ENCODE peak calls at places on chromosomes 11 and 22, in four cellular contexts. O is WTC11, C is suprapubic skin, U is choroid plexus epithelial cell. P is an unnamed sample.

GRCh38 chr11:134026655-134027343 is 42.1 kb upstream of the JAM3 start:
- DNase-seq in U (no peak), C (no peak), O (peak), P (no peak)

GRCh38 chr11:13687271-13687670 is 18.8 kb downstream of the FAR1 start:
- DNase-seq in C (no peak), U (peak), O (no peak), P (no peak)

GRCh38 chr11:117189191-117189940 is 9.8 kb upstream of the TAGLN start:
- DNase-seq in C (peak), O (no peak), U (no peak), P (peak)

GRCh38 chr11:43697679-43698078 is 17.1 kb downstream of the HSD17B12 start:
- DNase-seq in C (no peak), O (no peak), U (peak), P (no peak)

GRCh38 chr11:69293819-69294505 is at the start of gene MYEOV:
- DNase-seq in O (peak), C (no peak), U (peak), P (peak)

GRCh38 chr11:83720675-83721074 is 434.5 kb upstream of the CCDC90B start:
- DNase-seq in C (no peak), U (no peak), O (peak), P (no peak)

GRCh38 chr22:17951315-17951714 is 73.0 kb downstream of the MICAL3 start:
- DNase-seq in U (no peak), C (no peak), O (no peak), P (no peak)

GRCh38 chr11:12157241-12157661 is 46.9 kb downstream of the MICAL2 start:
- DNase-seq in C (no peak), U (peak), O (no peak), P (no peak)

GRCh38 chr11:77883775-77884174 is 62.8 kb downstream of the AAMDC start:
- DNase-seq in U (peak), C (no peak), O (no peak), P (no peak)

GRCh38 chr11:112689851-112690250 is 271.4 kb upstream of the NCAM1 start:
- DNase-seq in C (no peak), O (no peak), U (no peak), P (no peak)

GRCh38 chr11:45042560-45042959 is 91.9 kb upstream of the TP53I11 start:
- DNase-seq in U (no peak), O (no peak), C (peak), P (no peak)

GRCh38 chr11:60305906-60306619 is 21.0 kb upstream of the MS4A6E start:
- DNase-seq in C (no peak), O (no peak), U (peak), P (no peak)

DNA sequence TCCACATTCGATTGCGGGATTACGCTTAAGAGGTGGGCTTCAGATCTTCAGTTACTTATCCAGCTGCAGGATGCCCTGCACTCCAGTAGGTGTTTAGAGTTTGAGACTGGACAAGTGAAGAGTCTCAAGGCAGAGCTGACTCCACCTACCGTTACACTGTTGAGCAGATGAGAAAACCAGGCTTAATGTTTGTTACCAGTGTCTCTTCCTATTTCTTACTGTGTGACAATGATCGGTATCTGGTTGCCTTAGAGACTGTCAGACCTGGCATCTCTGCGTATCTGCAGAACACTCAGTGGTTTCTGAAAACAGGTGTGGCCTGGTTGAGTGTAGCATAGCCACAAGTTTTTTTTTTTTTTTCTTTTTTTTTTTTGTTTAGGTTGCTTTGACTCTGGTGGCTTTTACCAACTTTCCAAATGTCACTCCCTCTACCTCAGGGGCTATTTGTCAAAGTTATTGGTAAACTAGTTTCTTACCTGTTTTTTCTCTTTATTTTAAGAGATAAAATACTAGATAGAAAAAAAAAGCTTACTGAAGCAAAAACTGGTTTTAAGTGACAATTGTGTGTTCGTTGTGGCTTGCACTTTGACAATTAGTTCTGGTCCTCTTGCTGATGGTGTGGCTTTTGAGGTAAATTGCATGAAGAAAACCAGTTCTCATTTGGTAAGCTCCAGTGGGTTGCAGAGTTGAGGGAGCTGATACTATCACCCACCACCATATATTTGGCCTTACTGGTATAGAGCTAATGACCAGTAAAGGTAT is 284.8 kb downstream of the ETS1 start:
- DNase-seq in C (no peak), O (no peak), U (no peak), P (no peak)
- TF ChIP-seq CTCF in C (no peak), O (no peak), U (no peak), P (no peak)

DNA sequence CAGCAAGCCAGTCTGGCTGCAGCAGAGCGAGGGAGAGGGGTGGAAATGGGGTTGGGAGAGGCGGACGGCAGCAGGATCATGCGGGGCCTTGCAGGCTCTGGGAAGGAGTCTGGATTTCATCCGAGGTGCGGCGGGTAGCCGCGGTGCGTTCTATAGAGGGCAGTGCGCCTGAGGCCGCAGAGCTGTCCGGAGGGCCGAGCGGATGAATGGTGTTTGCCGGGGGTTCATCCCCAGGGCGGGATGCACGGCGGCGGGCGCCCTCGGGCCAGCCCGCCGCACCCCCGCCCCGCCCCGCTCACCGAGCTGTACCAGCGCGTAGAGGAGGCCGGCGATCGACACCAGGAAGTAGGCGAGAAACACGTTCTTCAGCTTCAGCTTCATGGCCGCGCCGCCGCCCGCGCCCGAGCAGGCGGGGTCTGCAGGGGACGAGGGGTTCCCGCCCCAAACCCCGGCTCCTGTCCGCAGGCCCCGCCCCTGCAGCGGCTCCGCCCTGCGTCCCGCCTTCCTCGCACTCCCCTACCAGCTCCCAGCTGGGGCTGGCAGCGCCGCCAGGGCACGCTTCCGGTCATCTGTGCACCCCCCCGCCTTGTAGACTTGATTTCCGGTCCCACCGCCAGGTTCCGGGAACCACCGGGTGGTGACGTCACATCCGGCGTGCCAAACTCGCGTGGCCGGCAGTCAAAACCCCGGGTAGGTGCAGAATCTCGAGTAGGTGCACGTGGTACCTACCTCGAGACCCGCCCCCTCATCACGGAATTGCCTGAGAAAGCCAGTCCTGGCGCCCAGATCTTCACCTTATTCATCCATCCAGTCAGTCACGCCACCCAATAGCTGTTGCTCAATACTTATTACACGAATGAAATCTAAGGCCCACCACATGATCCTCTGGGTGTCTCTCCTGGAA is at the start of gene B3GAT3:
- DNase-seq in O (peak), C (peak), U (peak), P (peak)
- TF ChIP-seq CTCF in O (no peak), C (no peak), U (no peak), P (no peak)

DNA sequence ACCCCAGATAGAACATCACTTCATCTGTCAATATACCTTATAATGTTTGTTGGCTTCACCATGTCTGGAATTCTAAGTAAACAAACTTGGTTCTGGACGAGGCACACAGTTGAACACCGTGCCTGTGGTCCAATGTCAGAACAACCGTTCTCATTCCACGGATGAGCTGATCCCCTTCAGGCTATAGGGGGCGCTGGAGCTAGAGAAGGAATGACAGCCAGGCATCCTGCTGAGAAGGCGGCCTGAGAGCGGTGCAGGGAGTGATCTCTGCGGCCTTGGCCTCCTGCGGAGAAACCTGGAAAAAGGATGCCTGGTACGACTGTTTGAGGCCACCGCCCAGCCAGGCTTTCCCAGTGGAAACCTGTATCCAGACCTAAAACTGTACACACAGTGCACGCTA is 48.7 kb downstream of the FDX1 start:
- DNase-seq in C (no peak), O (peak), U (peak), P (no peak)
- TF ChIP-seq CTCF in C (no peak), O (peak), U (peak), P (no peak)

DNA sequence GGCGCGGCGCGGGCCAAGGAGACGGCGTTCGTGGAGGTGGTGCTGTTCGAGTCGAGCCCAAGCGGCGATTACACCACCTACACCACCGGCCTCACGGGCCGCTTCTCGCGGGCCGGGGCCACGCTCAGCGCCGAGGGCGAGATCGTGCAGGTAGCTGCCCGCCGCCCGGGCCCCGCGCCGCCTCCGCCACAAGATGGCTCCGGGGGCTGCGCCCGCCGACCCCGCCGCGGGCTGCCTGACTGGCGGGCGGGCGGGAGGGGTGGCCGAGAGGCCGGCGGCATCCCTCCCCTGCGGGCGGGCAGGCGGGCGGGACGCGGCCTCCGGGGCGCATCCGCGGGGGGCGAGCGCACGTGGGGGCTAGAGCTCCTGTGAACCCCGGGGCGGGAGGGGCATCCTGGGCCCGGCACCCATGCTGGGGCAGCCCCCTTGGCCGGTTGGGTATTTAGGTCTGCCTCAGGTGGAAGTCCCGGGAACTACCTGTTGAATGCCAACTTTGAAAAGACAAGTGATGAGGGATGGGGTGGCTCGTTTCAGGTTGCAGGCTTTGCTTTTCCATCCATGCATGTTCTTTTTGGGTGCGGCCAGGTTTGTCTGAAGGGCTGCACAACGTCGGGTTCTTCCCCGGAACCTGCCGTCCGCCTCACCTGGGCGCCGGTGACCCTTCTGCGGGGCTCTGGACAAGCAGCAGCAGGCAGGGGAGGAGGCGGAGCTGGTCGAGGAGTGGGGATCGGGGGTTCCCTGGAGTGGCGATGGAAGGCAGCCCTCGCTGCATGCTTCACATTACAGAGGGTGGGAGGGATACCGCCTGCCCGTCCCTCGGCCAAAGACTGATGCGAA is 763 bp downstream of the ZNRF3 start:
- DNase-seq in O (peak), C (peak), U (peak), P (peak)
- TF ChIP-seq CTCF in O (no peak), C (no peak), U (no peak), P (no peak)